ENCODE peak calls at places on chromosomes 11 and 22, in nine cellular contexts. X is mammary epithelial cell, L is PC-3, S is left lung, Z is fibroblast of the aortic adventitia, P is ovary, E is neural crest cell, M is GM23338, Q is omental fat pad. K is an unnamed sample.

GRCh38 chr11:122439911-122440782 is 215.4 kb upstream of the UBASH3B start:
- DNase-seq in Z (peak), S (no peak), X (no peak), P (peak), M (peak), Q (no peak), L (no peak), E (peak), K (no peak)

GRCh38 chr22:28029962-28030361 is 110.9 kb upstream of the PITPNB start:
- DNase-seq in X (no peak), M (no peak), S (no peak), P (no peak), L (no peak), E (no peak), Q (no peak), Z (no peak), K (no peak)

GRCh38 chr11:30360741-30361140 is 37.8 kb downstream of the ARL14EP start:
- DNase-seq in X (peak), Z (no peak), L (no peak), P (no peak), Q (no peak), E (no peak), S (no peak), M (no peak), K (no peak)

GRCh38 chr11:7673724-7674434 is 579 bp upstream of the CYB5R2 start:
- DNase-seq in E (peak), S (peak), P (peak), Z (peak), M (peak), L (no peak), Q (no peak), X (no peak), K (peak)

GRCh38 chr22:43811777-43812148 is 342 bp downstream of the EFCAB6 start:
- DNase-seq in P (peak), E (no peak), M (peak), Q (no peak), X (peak), L (peak), Z (peak), S (no peak), K (no peak)

GRCh38 chr11:102253018-102253775 is 64.1 kb upstream of the BIRC3 start:
- DNase-seq in E (no peak), Z (peak), S (no peak), M (peak), Q (no peak), P (no peak), L (no peak), X (no peak), K (no peak)

GRCh38 chr11:76201672-76202412 is 4.5 kb downstream of the WNT11 start:
- DNase-seq in L (peak), P (no peak), E (no peak), S (peak), Z (no peak), M (no peak), Q (no peak), X (no peak), K (no peak)

GRCh38 chr22:31093956-31094622 is 13.0 kb downstream of the SMTN start:
- DNase-seq in S (no peak), X (no peak), P (peak), L (no peak), E (no peak), Z (no peak), M (no peak), Q (no peak), K (peak)

DNA sequence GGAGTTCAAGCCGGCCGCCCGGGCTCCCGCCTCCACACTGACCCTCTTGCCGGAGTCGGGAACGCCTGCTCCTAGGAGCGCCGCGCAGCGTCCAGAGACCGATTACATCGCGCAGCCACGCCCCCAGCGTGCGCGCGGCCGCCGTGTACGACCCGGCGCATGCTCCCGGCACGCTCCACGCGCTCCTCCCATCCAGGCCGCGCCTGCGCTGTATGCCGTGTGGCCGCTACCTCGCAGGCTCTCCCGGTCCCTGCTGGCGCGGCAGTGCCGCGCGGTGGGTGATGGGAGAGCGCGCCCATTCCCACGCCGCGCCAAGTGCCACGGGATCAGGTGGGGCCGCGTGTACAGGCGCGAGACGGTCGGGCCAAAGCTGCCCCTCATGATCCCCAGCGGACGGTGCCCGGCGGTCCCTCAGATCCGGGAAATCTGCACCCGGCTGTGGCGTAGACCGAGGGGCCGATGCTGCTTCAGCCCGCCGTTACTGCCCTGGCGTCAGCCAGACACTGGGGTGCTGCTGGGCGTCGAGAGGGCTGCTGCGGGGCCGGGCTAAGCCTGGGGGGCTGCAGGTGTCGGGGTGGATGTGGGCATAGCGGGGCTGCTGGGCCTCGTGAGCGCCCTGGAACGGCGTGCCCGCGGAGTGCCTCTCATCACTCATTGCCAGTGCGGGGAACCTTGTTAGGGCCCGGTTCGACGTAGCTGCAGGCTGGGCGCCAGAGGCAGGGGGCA is at the start of the genes GNB1L and RTL10:
- DNase-seq in P (peak), S (peak), Q (peak), M (peak), Z (peak), X (peak), E (peak), L (peak), K (peak)
- TF ChIP-seq CTCF in P (peak), S (no peak), Q (no peak), M (peak), Z (peak), X (no peak), E (peak), L (no peak), K (no peak)

DNA sequence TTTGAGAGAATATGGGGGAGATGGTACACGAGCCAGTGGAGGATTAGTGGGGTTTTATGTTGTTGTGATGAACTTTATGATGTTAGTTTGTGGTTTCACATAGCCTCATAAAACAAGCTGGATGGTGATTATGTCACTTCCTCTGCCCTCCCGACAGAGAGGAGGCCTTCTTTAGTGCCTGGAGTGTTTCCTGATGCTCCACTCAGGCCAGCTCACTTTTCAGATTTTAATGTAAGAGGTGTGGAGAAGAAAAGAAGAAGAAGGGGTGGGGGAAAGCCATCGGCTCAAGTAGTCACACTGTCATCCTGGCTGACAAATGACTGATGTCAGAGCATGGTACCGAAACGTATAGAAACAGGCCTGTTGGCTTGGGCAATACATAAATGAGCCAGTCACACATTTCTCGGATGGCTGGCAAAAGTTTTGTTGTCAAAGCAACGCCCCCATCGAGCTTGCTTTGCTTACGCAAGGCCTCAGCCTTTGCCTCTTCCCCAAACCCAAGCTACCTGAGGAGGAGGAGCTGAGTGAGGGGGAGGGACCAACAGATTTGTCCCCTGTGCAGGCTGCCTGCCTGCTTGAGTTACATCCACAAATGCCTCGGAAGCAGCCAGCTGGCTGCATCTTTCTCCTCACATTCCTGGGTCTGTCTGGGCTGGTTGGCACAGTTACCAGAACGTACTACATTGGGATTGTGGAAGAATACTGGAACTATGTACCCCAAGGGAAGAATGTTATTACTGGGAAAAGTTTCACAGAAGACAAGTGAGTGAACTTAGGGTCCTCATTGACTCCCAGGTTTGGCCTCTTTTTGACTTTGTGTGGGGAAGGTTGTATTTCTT is at the start of gene HEPHL1:
- DNase-seq in X (peak), L (peak), M (peak), Z (no peak), E (no peak), S (no peak), Q (no peak), P (no peak), K (no peak)
- TF ChIP-seq CTCF in X (no peak), L (no peak), M (no peak), Z (no peak), E (no peak), S (no peak), Q (no peak), P (no peak), K (no peak)

DNA sequence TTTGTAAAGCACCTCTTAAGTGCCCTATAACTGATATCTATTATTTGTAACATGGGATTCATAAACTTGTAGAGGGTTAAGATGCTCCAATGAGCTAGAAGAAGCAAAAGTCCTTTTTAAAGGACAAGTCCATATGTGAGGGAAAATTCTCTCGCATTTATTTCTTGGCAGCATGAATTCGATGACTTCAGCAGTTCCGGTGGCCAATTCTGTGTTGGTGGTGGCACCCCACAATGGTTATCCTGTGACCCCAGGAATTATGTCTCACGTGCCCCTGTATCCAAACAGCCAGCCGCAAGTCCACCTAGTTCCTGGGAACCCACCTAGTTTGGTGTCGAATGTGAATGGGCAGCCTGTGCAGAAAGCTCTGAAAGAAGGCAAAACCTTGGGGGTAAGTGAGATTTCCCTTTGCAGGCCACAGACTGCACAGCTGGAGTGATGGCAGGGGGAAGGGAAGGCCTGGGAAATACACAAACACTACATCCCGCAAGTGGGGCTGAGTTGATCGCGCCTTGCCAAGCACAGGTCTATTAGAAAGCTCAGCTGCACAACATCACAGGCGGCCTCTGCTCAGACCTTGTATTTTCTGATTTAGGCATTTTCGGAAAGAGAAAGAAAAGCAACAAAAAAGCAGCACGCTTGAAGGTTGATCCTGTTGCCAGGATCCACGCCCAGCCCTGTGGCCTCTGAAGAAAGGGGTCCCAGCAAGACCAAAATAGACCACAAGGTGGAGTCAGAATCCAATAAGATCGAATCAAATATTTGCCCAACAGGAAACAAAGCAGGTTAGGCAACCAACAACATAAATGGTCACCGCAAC is 1.5 kb downstream of the MS4A8 start:
- DNase-seq in S (no peak), Q (no peak), L (peak), X (no peak), E (peak), P (peak), Z (peak), M (peak), K (peak)
- TF ChIP-seq CTCF in S (peak), Q (no peak), L (peak), X (peak), E (peak), P (peak), Z (peak), M (peak), K (peak)

GRCh38 chr11:96338910-96339703 is 3.9 kb downstream of the MAML2 start:
- DNase-seq in X (peak), P (peak), M (peak), Z (peak), Q (no peak), E (no peak), S (peak), L (peak), K (peak)

GRCh38 chr11:96339704-96340554 is 3.1 kb downstream of the MAML2 start:
- DNase-seq in S (no peak), Z (peak), P (no peak), L (no peak), Q (no peak), E (no peak), X (no peak), M (no peak), K (no peak)

GRCh38 chr11:96342131-96342970 is 644 bp downstream of the MAML2 start:
- DNase-seq in L (peak), E (no peak), Q (no peak), M (peak), S (no peak), P (no peak), X (no peak), Z (no peak), K (no peak)

GRCh38 chr11:96341237-96342130 is 1.5 kb downstream of the MAML2 start:
- DNase-seq in M (peak), S (peak), P (peak), L (peak), E (no peak), Q (no peak), X (peak), Z (peak), K (peak)

DNA sequence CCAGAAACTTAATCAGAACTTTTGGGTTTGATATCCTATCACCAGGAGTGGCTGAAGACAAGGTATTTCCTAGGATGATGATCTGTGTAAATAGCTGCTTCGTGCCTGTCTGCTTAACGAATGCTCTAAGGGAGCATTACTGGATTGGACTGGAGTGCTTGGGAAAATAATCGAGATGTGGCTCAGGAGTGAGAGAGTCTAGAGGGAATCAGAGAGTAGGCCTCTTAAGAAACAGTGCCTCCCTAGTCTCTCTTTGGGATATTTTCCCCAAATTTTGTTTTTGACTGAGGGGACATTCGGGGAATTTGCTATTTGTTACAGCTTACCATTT is 2.5 kb downstream of the MAML2 start:
- DNase-seq in M (no peak), L (no peak), P (no peak), S (no peak), E (no peak), Q (no peak), X (peak), Z (peak), K (no peak)
- TF ChIP-seq CTCF in M (no peak), L (no peak), P (no peak), S (no peak), E (no peak), Q (no peak), X (no peak), Z (peak), K (no peak)

DNA sequence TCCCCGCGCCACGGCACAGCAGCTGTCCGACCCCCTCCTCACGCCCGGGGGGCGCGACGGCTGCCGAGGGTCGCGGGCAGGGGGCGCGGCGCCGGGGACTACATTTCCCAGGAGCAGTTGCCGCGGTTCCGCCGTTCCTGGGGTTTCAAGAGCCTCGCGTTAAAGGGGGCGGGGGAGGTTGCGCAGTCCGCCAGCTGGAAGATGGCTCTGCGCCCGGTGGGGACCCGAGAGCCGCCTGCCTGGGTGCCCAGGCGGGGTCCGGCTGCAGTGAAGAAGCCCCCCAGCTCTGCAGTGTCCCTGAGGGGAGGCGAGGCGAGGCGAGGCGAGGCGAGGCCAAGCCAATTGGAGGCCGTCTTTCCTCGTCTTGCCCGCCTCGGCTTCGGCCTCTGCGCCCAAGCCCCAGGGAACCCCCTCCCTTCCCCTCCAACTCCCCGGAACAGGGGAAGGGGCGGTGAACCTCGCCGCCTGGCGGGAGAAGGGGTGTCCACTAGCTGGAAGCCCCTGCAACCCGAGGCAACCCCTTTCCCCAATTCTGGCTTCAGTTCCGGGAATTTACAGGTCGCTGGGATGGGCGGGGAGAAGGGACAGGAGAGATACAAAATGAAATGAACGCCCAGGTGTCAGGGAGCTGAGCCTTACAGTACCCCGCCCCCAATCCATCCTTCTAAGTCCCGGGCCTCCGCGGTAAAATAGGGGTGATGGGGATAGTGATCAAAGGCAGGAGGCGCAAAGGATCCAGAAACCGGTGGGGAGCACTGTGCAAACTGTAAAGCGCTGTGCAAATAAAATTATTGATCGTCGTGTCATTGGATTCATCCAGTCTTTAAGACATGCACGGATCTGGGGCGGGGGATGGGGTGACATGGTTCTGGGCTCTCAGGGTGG is 5.2 kb upstream of the GCAT start:
- DNase-seq in S (peak), X (no peak), Q (no peak), Z (no peak), P (peak), M (peak), L (peak), E (peak), K (peak)
- TF ChIP-seq CTCF in S (no peak), X (no peak), Q (no peak), Z (no peak), P (no peak), M (peak), L (no peak), E (no peak), K (no peak)

DNA sequence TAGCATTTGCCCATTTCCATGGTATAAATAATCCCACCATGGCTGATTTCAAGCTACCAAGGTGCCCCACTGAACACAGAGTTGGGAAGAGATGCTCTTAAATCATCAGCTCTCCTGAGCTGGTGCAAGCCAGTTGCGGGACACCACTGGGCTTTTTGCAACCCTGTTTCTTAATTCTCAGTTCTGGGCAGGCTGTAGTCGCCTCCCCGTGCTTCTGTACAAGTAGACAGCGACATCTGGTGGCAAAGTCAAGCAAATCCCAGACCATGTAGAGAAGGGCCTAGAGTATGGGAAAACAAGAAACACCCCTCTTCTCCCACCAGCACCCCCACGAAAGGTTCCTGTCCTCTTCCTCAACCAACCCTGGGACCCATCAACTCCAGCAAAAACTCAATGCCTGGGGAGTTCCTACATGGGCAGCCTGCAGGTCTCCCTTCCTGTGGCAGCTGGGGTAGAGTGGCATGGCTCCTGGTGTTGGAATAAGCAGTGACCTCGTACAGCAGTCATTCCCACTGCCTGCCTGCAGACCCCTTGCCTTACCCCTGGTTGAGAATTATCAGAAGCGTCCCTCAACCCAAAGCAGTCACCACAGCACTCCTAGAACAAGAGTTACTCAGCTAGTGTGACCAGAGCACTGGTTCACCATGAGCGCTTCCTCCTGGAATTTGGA is 68.4 kb downstream of the IGLL5 start:
- DNase-seq in E (peak), L (peak), X (peak), Z (peak), S (no peak), M (peak), Q (peak), P (peak), K (no peak)
- TF ChIP-seq CTCF in E (peak), L (peak), X (peak), Z (peak), S (peak), M (peak), Q (peak), P (peak), K (peak)

GRCh38 chr22:20245577-20246367 is 22.3 kb downstream of the RTN4R start:
- DNase-seq in Z (no peak), X (no peak), M (no peak), P (no peak), S (no peak), Q (no peak), E (no peak), L (no peak), K (no peak)

GRCh38 chr22:20246368-20247009 is 21.6 kb downstream of the RTN4R start:
- DNase-seq in X (no peak), Z (no peak), P (no peak), S (no peak), Q (no peak), L (no peak), E (no peak), M (peak), K (no peak)

GRCh38 chr22:20247608-20248171 is 20.4 kb downstream of the RTN4R start:
- DNase-seq in E (no peak), P (no peak), L (no peak), M (no peak), Q (no peak), X (no peak), Z (no peak), S (no peak), K (no peak)

GRCh38 chr22:20248461-20248959 is 19.6 kb downstream of the RTN4R start:
- DNase-seq in L (no peak), S (no peak), Z (no peak), P (no peak), Q (no peak), X (no peak), E (no peak), M (no peak), K (no peak)

GRCh38 chr22:20247010-20247505 is 21.1 kb downstream of the RTN4R start:
- DNase-seq in M (peak), S (no peak), Q (no peak), P (peak), Z (no peak), E (no peak), L (no peak), X (no peak), K (peak)
- TF ChIP-seq CTCF in M (peak), S (no peak), Q (no peak), P (no peak), Z (no peak), E (no peak), L (no peak), X (no peak), K (no peak)

GRCh38 chr11:78149646-78150045 is 10.2 kb upstream of the ALG8 start:
- DNase-seq in L (peak), E (no peak), P (no peak), Q (no peak), S (no peak), X (peak), M (no peak), Z (peak), K (no peak)
- TF ChIP-seq CTCF in L (peak), E (no peak), P (peak), Q (no peak), S (no peak), X (peak), M (peak), Z (peak), K (no peak)